ENCODE peak calls at places on chromosomes 12 and 14, in four cellular contexts. One of them, this sample, is unnamed.

GRCh38 chr12:94265521-94265920 is 117.1 kb downstream of the PLXNC1 start:
- DNase-seq in GM12878: no peak
- DNase-seq in HepG2: no peak
- DNase-seq in SK-N-SH: no peak
- DNase-seq in this sample: no peak

GRCh38 chr12:55724940-55725309 is 3.9 kb downstream of the CD63 start:
- DNase-seq in GM12878: no peak
- DNase-seq in HepG2: no peak
- DNase-seq in SK-N-SH: no peak
- DNase-seq in this sample: no peak

GRCh38 chr12:50088577-50089335 is 3.6 kb downstream of the SMARCD1 start:
- DNase-seq in GM12878: peak; percentile 37
- DNase-seq in HepG2: peak; percentile 68
- DNase-seq in SK-N-SH: peak; percentile 65
- DNase-seq in this sample: peak; percentile 88

GRCh38 chr14:52391866-52392600 is 77.9 kb downstream of the PTGER2 start:
- DNase-seq in GM12878: no peak
- DNase-seq in HepG2: no peak
- DNase-seq in SK-N-SH: no peak
- DNase-seq in this sample: no peak

GRCh38 chr12:115722181-115722580 is 555.3 kb downstream of the MED13L start:
- DNase-seq in GM12878: no peak
- DNase-seq in HepG2: no peak
- DNase-seq in SK-N-SH: no peak
- DNase-seq in this sample: no peak

GRCh38 chr12:13004368-13004767 is 4.3 kb upstream of the HEBP1 start:
- DNase-seq in GM12878: no peak
- DNase-seq in HepG2: no peak
- DNase-seq in SK-N-SH: no peak
- DNase-seq in this sample: no peak

GRCh38 chr12:14723763-14724162 is 27.4 kb upstream of the GUCY2C start:
- DNase-seq in GM12878: peak; percentile 37
- DNase-seq in HepG2: peak; percentile 54
- DNase-seq in SK-N-SH: peak; percentile 47
- DNase-seq in this sample: peak; percentile 77

GRCh38 chr14:33704486-33704885 is 246.4 kb downstream of the EGLN3 start:
- DNase-seq in GM12878: no peak
- DNase-seq in HepG2: no peak
- DNase-seq in SK-N-SH: no peak
- DNase-seq in this sample: no peak

GRCh38 chr12:90250766-90251165 is 542.1 kb upstream of the ATP2B1 start:
- DNase-seq in GM12878: no peak
- DNase-seq in HepG2: no peak
- DNase-seq in SK-N-SH: no peak
- DNase-seq in this sample: no peak

GRCh38 chr12:106953352-106954260 is 2.1 kb upstream of the TMEM263 start:
- DNase-seq in GM12878: no peak
- DNase-seq in HepG2: no peak
- DNase-seq in SK-N-SH: no peak
- DNase-seq in this sample: no peak

GRCh38 chr12:11923067-11923466 is 147.7 kb upstream of the BCL2L14 start:
- DNase-seq in GM12878: no peak
- DNase-seq in HepG2: no peak
- DNase-seq in SK-N-SH: no peak
- DNase-seq in this sample: no peak

GRCh38 chr14:95069547-95069946 is 87.8 kb downstream of the DICER1 start:
- DNase-seq in GM12878: no peak
- DNase-seq in HepG2: no peak
- DNase-seq in SK-N-SH: no peak
- DNase-seq in this sample: no peak

GRCh38 chr12:22413592-22413991 is 79.1 kb upstream of the ST8SIA1 start:
- DNase-seq in GM12878: no peak
- DNase-seq in HepG2: no peak
- DNase-seq in SK-N-SH: no peak
- DNase-seq in this sample: no peak

GRCh38 chr14:105475916-105476845 is 1.6 kb downstream of the CRIP2 start:
- DNase-seq in GM12878: no peak
- DNase-seq in HepG2: peak; percentile 57
- DNase-seq in SK-N-SH: peak; percentile 86
- DNase-seq in this sample: peak; percentile 65

GRCh38 chr14:95774265-95775160 is 60.6 kb upstream of the TCL1A start:
- DNase-seq in GM12878: peak; percentile 16
- DNase-seq in HepG2: peak; percentile 41
- DNase-seq in SK-N-SH: peak; percentile 68
- DNase-seq in this sample: peak; percentile 23

GRCh38 chr12:96514328-96514727 is 25.0 kb downstream of the CFAP54 start:
- DNase-seq in GM12878: peak; percentile 62
- DNase-seq in HepG2: no peak
- DNase-seq in SK-N-SH: no peak
- DNase-seq in this sample: no peak

GRCh38 chr12:123431951-123432886 is 4.3 kb downstream of the RILPL2 start:
- DNase-seq in GM12878: no peak
- DNase-seq in HepG2: no peak
- DNase-seq in SK-N-SH: no peak
- DNase-seq in this sample: no peak

GRCh38 chr14:67477926-67478915 is 10.3 kb downstream of the TMEM229B start:
- DNase-seq in GM12878: no peak
- DNase-seq in HepG2: no peak
- DNase-seq in SK-N-SH: no peak
- DNase-seq in this sample: peak; percentile 42

GRCh38 chr12:94152292-94153083 is 4.1 kb downstream of the PLXNC1 start:
- DNase-seq in GM12878: no peak
- DNase-seq in HepG2: peak; percentile 61
- DNase-seq in SK-N-SH: no peak
- DNase-seq in this sample: no peak

GRCh38 chr14:53180272-53181221 is 27.4 kb upstream of the DDHD1 start:
- DNase-seq in GM12878: peak; percentile 78
- DNase-seq in HepG2: peak; percentile 15
- DNase-seq in SK-N-SH: no peak
- DNase-seq in this sample: peak; percentile 12

GRCh38 chr14:61444215-61444768 is 122.9 kb downstream of the PRKCH start:
- DNase-seq in GM12878: no peak
- DNase-seq in HepG2: no peak
- DNase-seq in SK-N-SH: no peak
- DNase-seq in this sample: no peak

GRCh38 chr12:40312982-40313576 is 88.3 kb downstream of the LRRK2 start:
- DNase-seq in GM12878: no peak
- DNase-seq in HepG2: peak; percentile 2
- DNase-seq in SK-N-SH: peak; percentile 14
- DNase-seq in this sample: peak; percentile 42

GRCh38 chr14:52348796-52349195 is 34.7 kb downstream of the PTGER2 start:
- DNase-seq in GM12878: no peak
- DNase-seq in HepG2: no peak
- DNase-seq in SK-N-SH: no peak
- DNase-seq in this sample: no peak

GRCh38 chr12:56216461-56216860 is 5.3 kb downstream of the RNF41 start:
- DNase-seq in GM12878: no peak
- DNase-seq in HepG2: no peak
- DNase-seq in SK-N-SH: no peak
- DNase-seq in this sample: no peak

GRCh38 chr14:72790887-72791566 is 102.9 kb downstream of the DPF3 start:
- DNase-seq in GM12878: no peak
- DNase-seq in HepG2: no peak
- DNase-seq in SK-N-SH: no peak
- DNase-seq in this sample: no peak

GRCh38 chr14:89903340-89903965 is 51.1 kb downstream of the EFCAB11 start:
- DNase-seq in GM12878: no peak
- DNase-seq in HepG2: no peak
- DNase-seq in SK-N-SH: no peak
- DNase-seq in this sample: no peak

GRCh38 chr12:28032811-28033537 is 60.4 kb upstream of the PTHLH start:
- DNase-seq in GM12878: no peak
- DNase-seq in HepG2: no peak
- DNase-seq in SK-N-SH: no peak
- DNase-seq in this sample: no peak

GRCh38 chr12:121099779-121100178 is 32.9 kb upstream of the P2RX7 start:
- DNase-seq in GM12878: no peak
- DNase-seq in HepG2: no peak
- DNase-seq in SK-N-SH: no peak
- DNase-seq in this sample: no peak

GRCh38 chr12:112711026-112711425 is 80.5 kb upstream of the RPH3A start:
- DNase-seq in GM12878: no peak
- DNase-seq in HepG2: no peak
- DNase-seq in SK-N-SH: no peak
- DNase-seq in this sample: no peak

GRCh38 chr14:100546051-100546443 is 41.2 kb downstream of the BEGAIN start:
- DNase-seq in GM12878: no peak
- DNase-seq in HepG2: no peak
- DNase-seq in SK-N-SH: no peak
- DNase-seq in this sample: peak; percentile 30

GRCh38 chr12:65168606-65169310 is 625 bp upstream of the LEMD3 start:
- DNase-seq in GM12878: no peak
- DNase-seq in HepG2: no peak
- DNase-seq in SK-N-SH: no peak
- DNase-seq in this sample: no peak

GRCh38 chr12:46300906-46301305 is 32.1 kb upstream of the SLC38A1 start:
- DNase-seq in GM12878: no peak
- DNase-seq in HepG2: no peak
- DNase-seq in SK-N-SH: no peak
- DNase-seq in this sample: no peak

GRCh38 chr12:84131076-84131475 is 781.5 kb downstream of the SLC6A15 start:
- DNase-seq in GM12878: no peak
- DNase-seq in HepG2: no peak
- DNase-seq in SK-N-SH: no peak
- DNase-seq in this sample: no peak

GRCh38 chr14:72677664-72678063 is 216.2 kb downstream of the DPF3 start:
- DNase-seq in GM12878: no peak
- DNase-seq in HepG2: no peak
- DNase-seq in SK-N-SH: no peak
- DNase-seq in this sample: no peak

DNA sequence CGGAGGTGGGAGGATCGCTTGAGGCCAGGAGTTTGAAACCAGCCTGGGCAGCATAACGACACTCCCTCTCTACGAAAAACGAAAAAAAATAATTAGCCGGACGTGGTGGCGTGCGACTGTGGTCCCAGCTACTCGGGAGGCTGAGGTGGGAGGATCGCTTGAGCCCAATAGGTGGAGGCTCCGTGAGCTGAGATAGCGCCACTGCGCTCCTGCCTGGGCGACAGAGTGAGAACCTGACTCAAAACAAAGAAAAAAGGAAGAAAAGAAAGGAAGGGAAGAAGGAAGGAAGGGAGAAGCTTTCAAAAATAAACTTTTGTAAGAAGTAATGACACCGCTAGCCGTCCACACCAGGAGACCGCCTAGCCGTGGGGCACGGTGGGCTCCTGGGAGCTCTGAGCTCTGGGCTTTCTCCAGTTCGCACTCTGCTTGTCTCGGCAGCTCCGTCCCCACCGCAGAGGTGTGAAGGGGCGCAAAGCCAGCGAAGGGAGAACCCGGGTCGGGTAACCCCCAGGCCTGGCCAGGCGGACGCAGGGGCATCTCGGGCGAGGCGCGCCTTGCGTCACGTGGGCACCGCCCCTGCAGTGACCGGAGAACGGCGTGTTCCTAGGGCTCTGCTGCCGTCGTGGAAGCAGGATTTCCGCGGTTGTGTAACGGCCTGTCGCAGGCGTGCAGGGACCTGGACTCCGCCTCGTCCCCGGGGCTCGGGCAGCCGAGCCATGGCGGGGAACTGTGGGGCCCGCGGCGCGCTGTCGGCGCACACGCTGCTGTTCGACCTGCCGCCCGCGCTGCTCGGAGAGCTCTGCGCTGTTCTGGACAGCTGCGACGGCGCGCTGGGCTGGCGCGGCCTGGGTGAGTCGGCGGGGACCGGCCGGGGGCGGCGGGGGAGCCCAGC is at the start of gene IRAK3:
- DNase-seq in GM12878: no peak
- DNase-seq in HepG2: no peak
- DNase-seq in SK-N-SH: peak; percentile 69
- DNase-seq in this sample: no peak
- TF ChIP-seq JUND in GM12878: no peak
- TF ChIP-seq JUND in HepG2: no peak
- TF ChIP-seq JUND in SK-N-SH: no peak
- TF ChIP-seq JUND in this sample: no peak

GRCh38 chr14:70887207-70888150 is 19.8 kb upstream of the PCNX1 start:
- DNase-seq in GM12878: peak; percentile 71
- DNase-seq in HepG2: no peak
- DNase-seq in SK-N-SH: no peak
- DNase-seq in this sample: no peak

GRCh38 chr14:70885343-70886014 is 21.8 kb upstream of the PCNX1 start:
- DNase-seq in GM12878: no peak
- DNase-seq in HepG2: no peak
- DNase-seq in SK-N-SH: peak; percentile 39
- DNase-seq in this sample: no peak

GRCh38 chr14:70886421-70887206 is 20.6 kb upstream of the PCNX1 start:
- DNase-seq in GM12878: peak; percentile 76
- DNase-seq in HepG2: no peak
- DNase-seq in SK-N-SH: no peak
- DNase-seq in this sample: no peak

GRCh38 chr14:70882771-70883492 is 24.3 kb upstream of the PCNX1 start:
- DNase-seq in GM12878: peak; percentile 54
- DNase-seq in HepG2: no peak
- DNase-seq in SK-N-SH: no peak
- DNase-seq in this sample: no peak

GRCh38 chr14:70884595-70885342 is 22.5 kb upstream of the PCNX1 start:
- DNase-seq in GM12878: no peak
- DNase-seq in HepG2: no peak
- DNase-seq in SK-N-SH: no peak
- DNase-seq in this sample: no peak
- TF ChIP-seq JUND in GM12878: no peak
- TF ChIP-seq JUND in HepG2: no peak
- TF ChIP-seq JUND in SK-N-SH: no peak
- TF ChIP-seq JUND in this sample: no peak

GRCh38 chr12:30926243-30927209 is at the start of gene TSPAN11:
- DNase-seq in GM12878: no peak
- DNase-seq in HepG2: no peak
- DNase-seq in SK-N-SH: peak; percentile 89
- DNase-seq in this sample: no peak
- TF ChIP-seq JUND in GM12878: no peak
- TF ChIP-seq JUND in HepG2: no peak
- TF ChIP-seq JUND in SK-N-SH: no peak
- TF ChIP-seq JUND in this sample: no peak

DNA sequence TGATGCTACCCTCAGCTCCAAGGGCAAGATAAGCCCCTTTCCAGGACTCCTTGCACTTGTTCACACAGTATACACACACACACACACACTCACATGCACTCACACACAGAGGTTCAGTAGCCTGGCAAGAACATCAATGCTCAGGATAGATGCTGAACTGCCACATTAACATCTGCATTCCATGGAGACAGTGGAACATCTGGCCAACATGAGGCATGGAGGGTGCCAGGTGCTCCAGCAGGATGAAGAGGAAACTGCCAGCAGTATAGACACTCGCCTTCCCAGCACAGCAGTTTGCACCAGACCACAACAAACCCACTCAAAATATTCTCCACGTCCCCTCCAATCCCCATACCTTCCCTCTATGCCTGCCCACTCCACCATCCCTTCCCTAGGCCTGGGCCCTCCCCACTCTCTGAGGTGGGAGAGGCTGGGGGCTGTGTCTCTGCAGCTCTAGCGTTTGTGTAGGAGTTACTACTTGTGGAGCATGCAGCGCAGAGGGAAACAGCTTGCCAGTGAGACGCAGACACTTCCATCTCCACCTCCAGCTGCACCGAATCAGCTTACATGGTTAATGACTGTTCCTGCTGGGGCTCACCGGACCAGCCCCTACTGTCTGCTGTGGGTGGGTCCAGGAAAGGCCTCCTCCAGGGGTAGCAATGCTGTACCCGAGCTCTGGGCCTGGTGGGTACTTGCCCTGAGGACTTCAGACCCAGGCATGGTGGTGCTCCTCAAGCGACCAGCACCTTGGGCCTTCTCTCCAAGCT is 18.7 kb upstream of the PLEKHG3 start:
- DNase-seq in GM12878: no peak
- DNase-seq in HepG2: no peak
- DNase-seq in SK-N-SH: peak; percentile 31
- DNase-seq in this sample: no peak
- TF ChIP-seq JUND in GM12878: no peak
- TF ChIP-seq JUND in HepG2: no peak
- TF ChIP-seq JUND in SK-N-SH: no peak
- TF ChIP-seq JUND in this sample: no peak

This sample was measured in T47D.